ENCODE peak calls at places on chromosomes 13 and 19, in nine cellular contexts. B is HFF-Myc; H is right lobe of liver; F is dorsolateral prefrontal cortex; G is GM23338; J is CD8-positive, alpha-beta T cell; S is AG09309; T is PC-3; W is AG10803. M is an unnamed sample.

GRCh38 chr13:43159007-43159406 is 135.6 kb downstream of the DNAJC15 start:
- DNase-seq in T (no peak), W (peak; percentile 45), H (no peak), B (peak; percentile 50), J (no peak), S (no peak), F (no peak), G (peak; percentile 54), M (no peak)

GRCh38 chr19:49838816-49839588 is 12.0 kb upstream of the PTOV1 start:
- DNase-seq in W (no peak), T (no peak), G (no peak), B (no peak), H (no peak), S (no peak), F (no peak), J (no peak), M (peak; percentile 63)

GRCh38 chr13:36673838-36674326 is at the start of gene SERTM1:
- DNase-seq in W (no peak), T (no peak), S (no peak), G (peak; percentile 93), J (no peak), B (no peak), F (peak; percentile 59), H (no peak), M (peak; percentile 16)

GRCh38 chr19:1108291-1109031 is 4.7 kb downstream of the GPX4 start:
- DNase-seq in F (no peak), J (no peak), S (no peak), G (no peak), B (no peak), H (no peak), T (no peak), W (no peak), M (no peak)

GRCh38 chr13:44770951-44771350 is 194.8 kb upstream of the TSC22D1 start:
- DNase-seq in S (no peak), T (no peak), J (no peak), F (no peak), H (no peak), B (no peak), G (no peak), W (no peak), M (no peak)

GRCh38 chr19:30645946-30646577 is 273.9 kb downstream of the ZNF536 start:
- DNase-seq in B (no peak), H (no peak), G (no peak), T (no peak), F (no peak), W (no peak), J (no peak), S (no peak), M (no peak)

GRCh38 chr13:44404261-44405139 is 30.9 kb downstream of the SERP2 start:
- DNase-seq in G (peak; percentile 46), H (peak; percentile 90), S (no peak), F (no peak), T (no peak), W (no peak), B (no peak), J (no peak), M (no peak)

GRCh38 chr13:95120650-95121049 is 180.6 kb downstream of the ABCC4 start:
- DNase-seq in W (no peak), T (no peak), G (no peak), J (no peak), F (no peak), H (no peak), B (no peak), S (no peak), M (no peak)

GRCh38 chr13:100600915-100601314 is 12.3 kb upstream of the GGACT start:
- DNase-seq in B (no peak), J (no peak), F (no peak), H (peak; percentile 66), G (no peak), T (no peak), S (no peak), W (no peak), M (no peak)

GRCh38 chr13:100601716-100602115 is 13.1 kb upstream of the GGACT start:
- DNase-seq in G (no peak), T (no peak), F (no peak), S (no peak), J (no peak), B (no peak), W (no peak), H (no peak), M (no peak)

GRCh38 chr13:100600461-100600860 is 11.9 kb upstream of the GGACT start:
- DNase-seq in F (no peak), T (no peak), G (no peak), H (no peak), J (no peak), B (no peak), W (no peak), S (no peak), M (no peak)

GRCh38 chr13:100604909-100605308 is 16.3 kb upstream of the GGACT start:
- DNase-seq in G (no peak), W (no peak), F (no peak), H (no peak), T (no peak), J (no peak), B (no peak), S (no peak), M (no peak)

DNA sequence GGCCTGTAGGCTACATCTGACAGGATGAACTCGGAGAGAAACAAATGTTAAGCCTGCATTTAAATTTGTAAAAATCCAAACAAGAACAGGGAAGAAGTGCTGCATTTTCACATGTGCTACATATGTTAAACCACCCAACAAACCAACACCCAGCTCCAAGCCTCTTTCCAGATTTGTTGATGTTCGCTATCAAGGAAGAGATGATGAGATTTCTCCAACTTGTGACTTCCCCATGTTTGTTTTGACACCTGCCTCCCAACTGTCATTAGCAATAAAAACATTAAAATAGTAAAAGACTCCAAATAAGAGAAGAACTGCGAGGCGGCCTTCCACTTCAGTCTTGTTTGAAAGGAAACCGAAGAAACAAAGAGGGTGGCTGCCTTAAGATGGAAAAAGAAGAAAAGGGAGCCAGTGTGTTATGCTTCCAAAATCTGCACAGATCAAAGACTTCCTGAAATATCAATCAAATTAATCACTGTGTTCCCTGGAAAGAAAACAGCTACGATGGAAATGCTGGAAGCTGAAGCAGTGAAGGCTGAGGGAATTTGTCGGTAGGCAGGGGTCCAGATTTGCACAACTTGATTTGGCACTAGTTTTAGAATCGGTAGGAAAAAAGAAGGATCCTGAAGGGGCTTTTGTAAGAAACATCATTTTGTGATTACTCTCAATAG is 14.0 kb upstream of the GGACT start:
- DNase-seq in T (no peak), G (no peak), S (no peak), F (no peak), H (no peak), J (no peak), W (no peak), B (no peak), M (no peak)
- H3K4me3 ChIP-seq in T (no peak overlapping the region), G (no peak overlapping the region), S (no peak overlapping the region), F (no peak overlapping the region), H (no peak overlapping the region), J (no peak overlapping the region), W (no peak overlapping the region), B (no peak overlapping the region), M (no peak overlapping the region)

DNA sequence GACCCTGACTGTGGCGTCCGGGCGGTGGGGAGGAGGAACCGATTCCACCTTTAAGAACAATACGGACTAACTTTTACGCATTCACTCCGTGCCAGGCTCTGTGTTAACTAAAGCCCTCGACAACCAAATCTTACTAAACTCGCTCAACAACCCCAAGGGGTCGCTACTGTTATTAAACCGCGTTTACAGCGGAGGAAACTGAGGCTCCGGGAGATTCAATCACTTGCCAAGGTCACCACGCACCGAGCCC is 1.2 kb downstream of the SAMD1 start:
- DNase-seq in B (no peak), G (peak; percentile 75), S (no peak), W (no peak), H (no peak), T (peak; percentile 21), J (no peak), F (no peak), M (no peak)
- TF ChIP-seq CTCF in B (peak; percentile 12), G (peak; percentile 50), S (peak; percentile 9), W (peak; percentile 19), H (no peak), T (peak; percentile 39), J (peak; percentile 27), F (no peak), M (peak; percentile 26)

GRCh38 chr19:18351544-18351943 is 11.1 kb downstream of the PGPEP1 start:
- DNase-seq in T (no peak), B (no peak), W (no peak), H (no peak), G (no peak), F (no peak), J (no peak), S (no peak), M (no peak)

GRCh38 chr19:18353378-18354005 is 13.1 kb downstream of the PGPEP1 start:
- DNase-seq in T (no peak), W (no peak), F (no peak), J (no peak), G (no peak), S (no peak), B (no peak), H (no peak), M (no peak)

GRCh38 chr19:18361646-18362045 is 21.2 kb downstream of the PGPEP1 start:
- DNase-seq in S (no peak), W (no peak), B (no peak), H (no peak), F (no peak), J (no peak), G (no peak), T (no peak), M (no peak)

GRCh38 chr19:18357442-18358264 is 17.3 kb downstream of the PGPEP1 start:
- DNase-seq in W (no peak), G (no peak), J (no peak), F (no peak), B (no peak), H (peak; percentile 62), S (no peak), T (no peak), M (no peak)

DNA sequence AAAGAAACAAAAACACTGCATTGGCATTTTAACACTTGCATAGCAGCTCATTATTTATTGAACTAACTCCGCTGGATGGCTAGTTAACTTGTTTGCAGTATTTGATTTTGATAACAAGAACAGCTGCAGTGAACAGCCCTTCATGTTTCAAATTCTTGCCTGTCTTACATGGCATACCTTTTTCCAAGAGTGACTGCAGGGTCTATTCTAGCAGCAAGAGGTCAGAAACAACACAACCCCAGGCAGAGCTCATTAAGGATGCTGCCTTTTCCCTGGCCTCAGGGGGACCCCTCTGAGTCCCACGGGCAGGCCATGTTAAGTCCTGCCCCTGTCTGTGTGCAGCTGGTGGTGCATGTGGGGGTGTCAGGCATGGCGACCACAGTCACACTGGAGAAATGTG is 16.6 kb downstream of the PGPEP1 start:
- DNase-seq in B (no peak), T (no peak), W (no peak), S (no peak), H (no peak), G (no peak), F (no peak), J (no peak), M (no peak)
- H3K4me3 ChIP-seq in B (no peak overlapping the region), T (no peak overlapping the region), W (no peak overlapping the region), S (no peak overlapping the region), H (no peak overlapping the region), G (no peak overlapping the region), F (no peak overlapping the region), J (no peak overlapping the region), M (no peak overlapping the region)

GRCh38 chr13:32415019-32415418 is 12.9 kb downstream of the N4BP2L1 start:
- DNase-seq in G (peak; percentile 82), H (peak; percentile 67), S (no peak), F (no peak), T (peak; percentile 20), J (no peak), B (no peak), W (no peak), M (no peak)
- TF ChIP-seq CTCF in G (peak; percentile 76), H (peak; percentile 70), S (peak; percentile 61), F (no peak), T (peak; percentile 66), J (no peak), B (peak; percentile 80), W (peak; percentile 51), M (peak; percentile 69)